ENCODE peak calls at places on chromosomes 6 and 20, in nine cellular contexts. One of them, this sample, is unnamed.

GRCh38 chr6:68400396-68400795 is 234.7 kb upstream of the ADGRB3 start:
- DNase-seq in GM23248: no peak
- DNase-seq in heart left ventricle: no peak
- DNase-seq in GM12865: peak
- DNase-seq in fibroblast of the aortic adventitia: no peak
- DNase-seq in HCT116: no peak
- DNase-seq in SK-N-SH: no peak
- DNase-seq in CD8-positive, alpha-beta memory T cell: no peak
- DNase-seq in Peyer's patch: no peak
- DNase-seq in this sample: no peak

GRCh38 chr6:38871745-38872568 is 156.8 kb downstream of the DNAH8 start:
- DNase-seq in GM23248: peak
- DNase-seq in heart left ventricle: peak
- DNase-seq in GM12865: peak
- DNase-seq in fibroblast of the aortic adventitia: peak
- DNase-seq in HCT116: peak
- DNase-seq in SK-N-SH: peak
- DNase-seq in CD8-positive, alpha-beta memory T cell: peak
- DNase-seq in Peyer's patch: peak
- DNase-seq in this sample: peak

GRCh38 chr20:60572991-60573390 is 614.8 kb downstream of the CDH26 start:
- DNase-seq in GM23248: peak
- DNase-seq in heart left ventricle: no peak
- DNase-seq in GM12865: no peak
- DNase-seq in fibroblast of the aortic adventitia: no peak
- DNase-seq in HCT116: no peak
- DNase-seq in SK-N-SH: no peak
- DNase-seq in CD8-positive, alpha-beta memory T cell: no peak
- DNase-seq in Peyer's patch: no peak
- DNase-seq in this sample: no peak

GRCh38 chr6:154513601-154514320 is 3.3 kb upstream of the CNKSR3 start:
- DNase-seq in GM23248: no peak
- DNase-seq in heart left ventricle: no peak
- DNase-seq in GM12865: no peak
- DNase-seq in fibroblast of the aortic adventitia: no peak
- DNase-seq in HCT116: no peak
- DNase-seq in SK-N-SH: peak
- DNase-seq in CD8-positive, alpha-beta memory T cell: no peak
- DNase-seq in Peyer's patch: no peak
- DNase-seq in this sample: no peak

GRCh38 chr6:37717836-37718251 is 20.2 kb upstream of the MDGA1 start:
- DNase-seq in GM23248: peak
- DNase-seq in heart left ventricle: no peak
- DNase-seq in GM12865: no peak
- DNase-seq in fibroblast of the aortic adventitia: peak
- DNase-seq in HCT116: no peak
- DNase-seq in SK-N-SH: no peak
- DNase-seq in CD8-positive, alpha-beta memory T cell: no peak
- DNase-seq in Peyer's patch: no peak
- DNase-seq in this sample: no peak

GRCh38 chr6:158468666-158469065 is 91.2 kb upstream of the TMEM181 start:
- DNase-seq in GM23248: no peak
- DNase-seq in heart left ventricle: no peak
- DNase-seq in GM12865: no peak
- DNase-seq in fibroblast of the aortic adventitia: no peak
- DNase-seq in HCT116: no peak
- DNase-seq in SK-N-SH: no peak
- DNase-seq in CD8-positive, alpha-beta memory T cell: no peak
- DNase-seq in Peyer's patch: no peak
- DNase-seq in this sample: no peak

GRCh38 chr6:78598966-78599365 is 268.4 kb upstream of the IRAK1BP1 start:
- DNase-seq in GM23248: peak
- DNase-seq in heart left ventricle: no peak
- DNase-seq in GM12865: no peak
- DNase-seq in fibroblast of the aortic adventitia: peak
- DNase-seq in HCT116: peak
- DNase-seq in SK-N-SH: no peak
- DNase-seq in CD8-positive, alpha-beta memory T cell: no peak
- DNase-seq in Peyer's patch: no peak
- DNase-seq in this sample: no peak

GRCh38 chr6:44064089-44064947 is 62.9 kb downstream of the MRPL14 start:
- DNase-seq in GM23248: peak
- DNase-seq in heart left ventricle: peak
- DNase-seq in GM12865: peak
- DNase-seq in fibroblast of the aortic adventitia: peak
- DNase-seq in HCT116: no peak
- DNase-seq in SK-N-SH: no peak
- DNase-seq in CD8-positive, alpha-beta memory T cell: no peak
- DNase-seq in Peyer's patch: no peak
- DNase-seq in this sample: peak

GRCh38 chr20:61046721-61047351 is 205.2 kb upstream of the CDH4 start:
- DNase-seq in GM23248: no peak
- DNase-seq in heart left ventricle: no peak
- DNase-seq in GM12865: no peak
- DNase-seq in fibroblast of the aortic adventitia: no peak
- DNase-seq in HCT116: no peak
- DNase-seq in SK-N-SH: no peak
- DNase-seq in CD8-positive, alpha-beta memory T cell: no peak
- DNase-seq in Peyer's patch: no peak
- DNase-seq in this sample: no peak

GRCh38 chr6:105488521-105489212 is 85.8 kb upstream of the PREP start:
- DNase-seq in GM23248: no peak
- DNase-seq in heart left ventricle: no peak
- DNase-seq in GM12865: peak
- DNase-seq in fibroblast of the aortic adventitia: peak
- DNase-seq in HCT116: no peak
- DNase-seq in SK-N-SH: no peak
- DNase-seq in CD8-positive, alpha-beta memory T cell: no peak
- DNase-seq in Peyer's patch: no peak
- DNase-seq in this sample: no peak

GRCh38 chr6:105492706-105493673 is 90.1 kb upstream of the PREP start:
- DNase-seq in GM23248: no peak
- DNase-seq in heart left ventricle: no peak
- DNase-seq in GM12865: peak
- DNase-seq in fibroblast of the aortic adventitia: peak
- DNase-seq in HCT116: no peak
- DNase-seq in SK-N-SH: no peak
- DNase-seq in CD8-positive, alpha-beta memory T cell: no peak
- DNase-seq in Peyer's patch: no peak
- DNase-seq in this sample: no peak

GRCh38 chr6:105487040-105487787 is 84.3 kb upstream of the PREP start:
- DNase-seq in GM23248: no peak
- DNase-seq in heart left ventricle: no peak
- DNase-seq in GM12865: peak
- DNase-seq in fibroblast of the aortic adventitia: no peak
- DNase-seq in HCT116: no peak
- DNase-seq in SK-N-SH: no peak
- DNase-seq in CD8-positive, alpha-beta memory T cell: no peak
- DNase-seq in Peyer's patch: no peak
- DNase-seq in this sample: no peak

GRCh38 chr6:105485456-105485855 is 82.6 kb upstream of the PREP start:
- DNase-seq in GM23248: no peak
- DNase-seq in heart left ventricle: no peak
- DNase-seq in GM12865: peak
- DNase-seq in fibroblast of the aortic adventitia: no peak
- DNase-seq in HCT116: no peak
- DNase-seq in SK-N-SH: no peak
- DNase-seq in CD8-positive, alpha-beta memory T cell: no peak
- DNase-seq in Peyer's patch: no peak
- DNase-seq in this sample: no peak

DNA sequence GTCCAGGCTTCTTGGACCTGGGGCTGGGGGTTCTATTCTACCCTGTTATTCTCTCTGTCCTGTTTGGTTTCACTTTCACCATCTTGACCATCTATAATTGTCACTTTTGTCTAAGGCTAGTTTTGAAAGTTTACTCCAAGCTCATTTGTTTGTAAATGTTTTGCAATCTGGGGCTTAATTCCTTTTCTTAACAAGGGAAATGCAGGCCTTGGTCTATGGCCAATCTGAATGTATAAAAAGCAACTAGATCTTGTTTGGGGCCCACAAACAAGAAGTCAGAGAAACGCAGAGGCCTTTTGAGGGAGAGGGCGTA is 86.3 kb upstream of the PREP start:
- DNase-seq in GM23248: no peak
- DNase-seq in heart left ventricle: no peak
- DNase-seq in GM12865: no peak
- DNase-seq in fibroblast of the aortic adventitia: no peak
- DNase-seq in HCT116: no peak
- DNase-seq in SK-N-SH: no peak
- DNase-seq in CD8-positive, alpha-beta memory T cell: no peak
- DNase-seq in Peyer's patch: no peak
- DNase-seq in this sample: no peak
- H3K4me3 ChIP-seq in GM23248: no peak
- H3K4me3 ChIP-seq in heart left ventricle: no peak
- H3K4me3 ChIP-seq in GM12865: no peak
- H3K4me3 ChIP-seq in fibroblast of the aortic adventitia: no peak
- H3K4me3 ChIP-seq in HCT116: no peak
- H3K4me3 ChIP-seq in SK-N-SH: no peak
- H3K4me3 ChIP-seq in CD8-positive, alpha-beta memory T cell: no peak
- H3K4me3 ChIP-seq in Peyer's patch: no peak
- H3K4me3 ChIP-seq in this sample: no peak

DNA sequence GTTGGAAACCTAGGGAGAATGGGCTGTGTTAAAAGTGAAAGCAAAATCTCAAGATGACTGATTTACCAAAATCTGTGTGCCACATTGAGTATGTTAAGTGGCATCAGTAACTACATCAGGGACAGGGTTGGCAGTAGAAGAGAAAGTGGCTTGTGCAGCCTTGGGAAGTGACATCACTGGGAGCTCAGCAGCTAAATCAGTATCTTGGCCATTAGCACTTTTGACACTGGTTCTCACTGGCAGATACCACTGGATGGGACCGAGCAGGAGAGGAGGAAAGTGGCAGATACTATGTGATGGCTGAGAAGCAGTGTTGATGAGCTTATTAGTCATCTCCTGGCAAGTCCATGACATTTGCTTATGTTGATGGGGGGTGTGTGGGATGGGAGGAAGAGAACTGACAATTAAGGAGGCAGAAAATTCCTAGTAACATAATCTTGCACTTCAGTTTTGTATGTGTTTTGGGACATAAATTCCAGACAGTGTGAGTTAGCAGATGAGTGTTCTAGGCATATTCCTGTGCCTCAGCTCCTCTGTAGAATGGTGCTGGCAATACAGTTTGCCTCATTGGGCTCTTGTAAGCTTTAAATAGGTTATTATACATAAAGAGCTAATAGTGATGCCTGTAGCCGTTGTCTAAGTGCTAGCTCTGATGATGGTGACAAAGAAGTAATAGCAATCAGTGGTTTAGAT is 322.3 kb downstream of the SOX4 start:
- DNase-seq in GM23248: peak
- DNase-seq in heart left ventricle: no peak
- DNase-seq in GM12865: peak
- DNase-seq in fibroblast of the aortic adventitia: peak
- DNase-seq in HCT116: no peak
- DNase-seq in SK-N-SH: no peak
- DNase-seq in CD8-positive, alpha-beta memory T cell: no peak
- DNase-seq in Peyer's patch: no peak
- DNase-seq in this sample: no peak
- H3K4me3 ChIP-seq in GM23248: peak
- H3K4me3 ChIP-seq in heart left ventricle: no peak
- H3K4me3 ChIP-seq in GM12865: no peak
- H3K4me3 ChIP-seq in fibroblast of the aortic adventitia: peak
- H3K4me3 ChIP-seq in HCT116: no peak
- H3K4me3 ChIP-seq in SK-N-SH: peak
- H3K4me3 ChIP-seq in CD8-positive, alpha-beta memory T cell: no peak
- H3K4me3 ChIP-seq in Peyer's patch: no peak
- H3K4me3 ChIP-seq in this sample: no peak

GRCh38 chr6:39929733-39930461 is 4.4 kb downstream of the MOCS1 start:
- DNase-seq in GM23248: peak
- DNase-seq in heart left ventricle: no peak
- DNase-seq in GM12865: no peak
- DNase-seq in fibroblast of the aortic adventitia: peak
- DNase-seq in HCT116: no peak
- DNase-seq in SK-N-SH: no peak
- DNase-seq in CD8-positive, alpha-beta memory T cell: no peak
- DNase-seq in Peyer's patch: no peak
- DNase-seq in this sample: no peak

GRCh38 chr6:39931607-39932006 is 2.7 kb downstream of the MOCS1 start:
- DNase-seq in GM23248: no peak
- DNase-seq in heart left ventricle: no peak
- DNase-seq in GM12865: no peak
- DNase-seq in fibroblast of the aortic adventitia: no peak
- DNase-seq in HCT116: no peak
- DNase-seq in SK-N-SH: no peak
- DNase-seq in CD8-positive, alpha-beta memory T cell: no peak
- DNase-seq in Peyer's patch: no peak
- DNase-seq in this sample: no peak

GRCh38 chr6:39927159-39927558 is 7.1 kb downstream of the MOCS1 start:
- DNase-seq in GM23248: peak
- DNase-seq in heart left ventricle: no peak
- DNase-seq in GM12865: no peak
- DNase-seq in fibroblast of the aortic adventitia: no peak
- DNase-seq in HCT116: peak
- DNase-seq in SK-N-SH: no peak
- DNase-seq in CD8-positive, alpha-beta memory T cell: no peak
- DNase-seq in Peyer's patch: peak
- DNase-seq in this sample: no peak

GRCh38 chr6:39930540-39930939 is 3.7 kb downstream of the MOCS1 start:
- DNase-seq in GM23248: no peak
- DNase-seq in heart left ventricle: no peak
- DNase-seq in GM12865: no peak
- DNase-seq in fibroblast of the aortic adventitia: no peak
- DNase-seq in HCT116: no peak
- DNase-seq in SK-N-SH: no peak
- DNase-seq in CD8-positive, alpha-beta memory T cell: no peak
- DNase-seq in Peyer's patch: no peak
- DNase-seq in this sample: no peak

DNA sequence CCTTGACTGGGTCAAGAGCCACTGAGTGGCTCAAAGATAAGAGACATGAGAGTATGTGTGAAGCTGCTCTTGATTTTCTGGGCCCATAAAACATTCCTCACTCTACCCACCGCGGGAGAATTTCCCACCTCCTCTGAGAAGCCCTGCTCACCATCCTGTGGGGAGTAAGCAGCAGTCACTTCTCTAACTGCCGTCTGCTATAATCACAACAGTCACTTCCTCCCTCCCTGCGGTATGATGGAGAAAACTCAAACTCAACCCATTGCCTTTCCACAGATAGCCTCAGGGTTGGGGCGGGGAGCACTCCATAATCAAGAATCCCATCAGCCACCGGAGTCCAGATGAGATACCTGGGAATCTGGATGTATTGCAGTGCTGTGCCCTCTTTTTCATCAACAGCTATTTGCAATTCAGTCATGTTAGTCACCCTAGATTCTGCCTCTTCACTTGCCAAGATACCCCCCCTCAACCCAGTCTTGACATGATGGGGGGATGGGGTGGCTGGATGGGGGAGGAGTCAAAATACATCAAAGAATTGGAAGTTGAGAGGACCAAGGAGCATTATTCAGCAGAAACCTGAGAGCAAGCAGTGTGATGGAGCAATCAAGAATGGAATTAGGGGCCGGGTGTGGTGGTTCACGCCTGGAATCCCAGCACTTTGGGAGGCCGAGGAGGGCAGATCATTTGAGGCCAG is 5.1 kb downstream of the MOCS1 start:
- DNase-seq in GM23248: no peak
- DNase-seq in heart left ventricle: no peak
- DNase-seq in GM12865: no peak
- DNase-seq in fibroblast of the aortic adventitia: peak
- DNase-seq in HCT116: no peak
- DNase-seq in SK-N-SH: no peak
- DNase-seq in CD8-positive, alpha-beta memory T cell: no peak
- DNase-seq in Peyer's patch: no peak
- DNase-seq in this sample: no peak
- H3K4me3 ChIP-seq in GM23248: no peak
- H3K4me3 ChIP-seq in heart left ventricle: no peak
- H3K4me3 ChIP-seq in GM12865: no peak
- H3K4me3 ChIP-seq in fibroblast of the aortic adventitia: no peak
- H3K4me3 ChIP-seq in HCT116: no peak
- H3K4me3 ChIP-seq in SK-N-SH: no peak
- H3K4me3 ChIP-seq in CD8-positive, alpha-beta memory T cell: no peak
- H3K4me3 ChIP-seq in Peyer's patch: no peak
- H3K4me3 ChIP-seq in this sample: no peak

GRCh38 chr6:167962717-167963116 is 34.8 kb upstream of the KIF25 start:
- DNase-seq in GM23248: no peak
- DNase-seq in heart left ventricle: no peak
- DNase-seq in GM12865: no peak
- DNase-seq in fibroblast of the aortic adventitia: no peak
- DNase-seq in HCT116: no peak
- DNase-seq in SK-N-SH: no peak
- DNase-seq in CD8-positive, alpha-beta memory T cell: no peak
- DNase-seq in Peyer's patch: no peak
- DNase-seq in this sample: no peak
- H3K4me3 ChIP-seq in GM23248: no peak
- H3K4me3 ChIP-seq in heart left ventricle: no peak
- H3K4me3 ChIP-seq in GM12865: no peak
- H3K4me3 ChIP-seq in fibroblast of the aortic adventitia: no peak
- H3K4me3 ChIP-seq in HCT116: no peak
- H3K4me3 ChIP-seq in SK-N-SH: no peak
- H3K4me3 ChIP-seq in CD8-positive, alpha-beta memory T cell: no peak
- H3K4me3 ChIP-seq in Peyer's patch: no peak
- H3K4me3 ChIP-seq in this sample: no peak